ENCODE peak calls at places on chromosomes 6 and 20, in eight cellular contexts. Y is choroid plexus epithelial cell, M is BE2C, K is fibroblast of mammary gland, D is astrocyte, U is AG10803, J is IMR-90, F is AG04450. G is an unnamed sample.

GRCh38 chr20:24763386-24764026 is 185.6 kb upstream of the CST7 start:
- DNase-seq in J (no peak), F (no peak), U (no peak), Y (no peak), D (no peak), M (no peak), K (no peak), G (no peak)

GRCh38 chr6:37202788-37203491 is 33.0 kb downstream of the PIM1 start:
- DNase-seq in D (no peak), U (no peak), M (no peak), F (no peak), J (no peak), Y (no peak), K (no peak), G (no peak)

GRCh38 chr6:112443118-112443641 is 96.0 kb downstream of the RFPL4B start:
- DNase-seq in U (peak; percentile 61), F (no peak), K (peak; percentile 30), D (no peak), M (no peak), J (no peak), Y (no peak), G (peak; percentile 66)

GRCh38 chr6:35804996-35805736 is at the start of gene LHFPL5:
- DNase-seq in U (no peak), D (no peak), J (no peak), Y (peak; percentile 26), M (peak; percentile 80), K (no peak), F (no peak), G (peak; percentile 15)

GRCh38 chr6:169962604-169963469 is 211.4 kb downstream of the ERMARD start:
- DNase-seq in F (no peak), Y (no peak), D (no peak), J (no peak), U (no peak), K (no peak), M (no peak), G (no peak)

GRCh38 chr6:163782436-163783003 is 368.0 kb downstream of the QKI start:
- DNase-seq in J (no peak), M (no peak), D (no peak), K (no peak), Y (no peak), F (no peak), U (no peak), G (no peak)

GRCh38 chr20:18638768-18639167 is 50.9 kb downstream of the DTD1 start:
- DNase-seq in M (no peak), Y (peak; percentile 38), K (peak; percentile 13), J (peak; percentile 26), U (peak; percentile 20), D (no peak), F (no peak), G (peak; percentile 7)

GRCh38 chr6:32271427-32271826 is 47.6 kb upstream of the NOTCH4 start:
- DNase-seq in Y (no peak), F (no peak), D (no peak), J (no peak), M (no peak), K (no peak), U (no peak), G (no peak)

GRCh38 chr20:36479938-36480337 is 61.4 kb upstream of the MYL9 start:
- DNase-seq in Y (peak; percentile 42), M (no peak), F (no peak), U (no peak), K (no peak), D (no peak), J (no peak), G (no peak)

GRCh38 chr20:37257993-37258392 is 3.6 kb downstream of the GHRH start:
- DNase-seq in D (no peak), J (no peak), Y (no peak), K (no peak), F (no peak), M (peak; percentile 53), U (no peak), G (no peak)

GRCh38 chr6:72414648-72415047 is 207.2 kb upstream of the KCNQ5 start:
- DNase-seq in K (no peak), U (no peak), M (no peak), D (no peak), Y (no peak), F (no peak), J (no peak), G (no peak)

GRCh38 chr20:1734269-1734858 is 76.8 kb upstream of the SIRPG start:
- DNase-seq in M (no peak), F (no peak), Y (peak; percentile 14), D (no peak), U (peak; percentile 20), K (peak; percentile 40), J (no peak), G (no peak)

GRCh38 chr6:122730775-122731386 is 48.6 kb upstream of the FABP7 start:
- DNase-seq in K (peak; percentile 54), D (no peak), F (no peak), M (no peak), U (peak; percentile 55), Y (peak; percentile 71), J (peak; percentile 54), G (no peak)

GRCh38 chr6:71977860-71978259 is 91.5 kb downstream of the RIMS1 start:
- DNase-seq in K (no peak), F (no peak), U (no peak), M (no peak), J (no peak), D (no peak), Y (peak; percentile 0), G (no peak)

GRCh38 chr6:82875573-82876185 is 190.0 kb downstream of the UBE3D start:
- DNase-seq in U (peak; percentile 61), J (peak; percentile 91), Y (peak; percentile 54), F (peak; percentile 32), K (peak; percentile 91), M (no peak), D (peak; percentile 88), G (peak; percentile 91)

GRCh38 chr6:76702187-76702586 is 629.7 kb upstream of the IMPG1 start:
- DNase-seq in U (peak; percentile 15), Y (no peak), M (no peak), K (peak; percentile 5), D (no peak), F (no peak), J (no peak), G (no peak)

GRCh38 chr6:3247255-3248146 is 11.2 kb upstream of the PSMG4 start:
- DNase-seq in D (peak; percentile 97), Y (peak; percentile 97), J (peak; percentile 97), M (peak; percentile 89), U (peak; percentile 90), K (peak; percentile 82), F (peak; percentile 87), G (peak; percentile 98)

GRCh38 chr6:5214570-5215052 is 46.1 kb downstream of the LYRM4 start:
- DNase-seq in U (peak; percentile 55), K (peak; percentile 37), D (no peak), M (peak; percentile 69), J (peak; percentile 78), Y (peak; percentile 93), F (peak; percentile 54), G (no peak)

GRCh38 chr6:5219292-5219691 is 41.5 kb downstream of the LYRM4 start:
- DNase-seq in F (no peak), K (no peak), U (no peak), D (no peak), Y (no peak), J (no peak), M (no peak), G (no peak)

GRCh38 chr6:5215799-5216198 is 45.0 kb downstream of the LYRM4 start:
- DNase-seq in U (no peak), K (no peak), M (no peak), F (no peak), Y (no peak), D (no peak), J (no peak), G (no peak)

GRCh38 chr6:5215181-5215580 is 45.6 kb downstream of the LYRM4 start:
- DNase-seq in M (no peak), Y (no peak), K (no peak), F (no peak), U (no peak), J (peak; percentile 55), D (peak; percentile 8), G (peak; percentile 31)

GRCh38 chr6:5213851-5214507 is 46.8 kb downstream of the LYRM4 start:
- DNase-seq in Y (peak; percentile 81), M (peak; percentile 23), J (peak; percentile 82), F (peak; percentile 27), D (peak; percentile 18), U (peak; percentile 48), K (peak; percentile 45), G (peak; percentile 63)
- H3K4me3 ChIP-seq in Y (no peak overlapping the region), M (no peak overlapping the region), J (no peak overlapping the region), F (no peak overlapping the region), D (no peak overlapping the region), U (no peak overlapping the region), K (no peak overlapping the region), G (no peak overlapping the region)

GRCh38 chr6:149487316-149487715 is 2.5 kb upstream of the ZC3H12D start:
- DNase-seq in U (no peak), Y (no peak), M (no peak), J (no peak), F (no peak), K (no peak), D (no peak), G (no peak)

GRCh38 chr6:149482542-149483261 is 2.1 kb downstream of the ZC3H12D start:
- DNase-seq in K (no peak), Y (no peak), M (no peak), U (no peak), J (no peak), D (no peak), F (no peak), G (no peak)

GRCh38 chr6:149483302-149483701 is 1.5 kb downstream of the ZC3H12D start:
- DNase-seq in D (no peak), J (no peak), K (no peak), F (no peak), Y (no peak), U (no peak), M (no peak), G (no peak)

GRCh38 chr6:149484733-149485700 is at the start of gene ZC3H12D:
- DNase-seq in J (peak; percentile 33), D (peak; percentile 25), F (no peak), Y (peak; percentile 86), U (peak; percentile 16), K (peak; percentile 37), M (no peak), G (peak; percentile 44)

GRCh38 chr6:149483849-149484635 is 772 bp downstream of the ZC3H12D start:
- DNase-seq in D (no peak), J (no peak), M (no peak), U (no peak), Y (peak; percentile 53), F (no peak), K (no peak), G (no peak)
- H3K4me3 ChIP-seq in D (no peak overlapping the region), J (no peak overlapping the region), M (no peak overlapping the region), U (no peak overlapping the region), Y (no peak overlapping the region), F (no peak overlapping the region), K (no peak overlapping the region), G (no peak overlapping the region)

GRCh38 chr20:31699801-31700728 is 22.6 kb downstream of the BCL2L1 start:
- DNase-seq in Y (no peak), J (no peak), U (no peak), D (no peak), K (no peak), M (no peak), F (no peak), G (no peak)
- H3K4me3 ChIP-seq in Y (no peak overlapping the region), J (no peak overlapping the region), U (no peak overlapping the region), D (no peak overlapping the region), K (no peak overlapping the region), M (no peak overlapping the region), F (no peak overlapping the region), G (no peak overlapping the region)

DNA sequence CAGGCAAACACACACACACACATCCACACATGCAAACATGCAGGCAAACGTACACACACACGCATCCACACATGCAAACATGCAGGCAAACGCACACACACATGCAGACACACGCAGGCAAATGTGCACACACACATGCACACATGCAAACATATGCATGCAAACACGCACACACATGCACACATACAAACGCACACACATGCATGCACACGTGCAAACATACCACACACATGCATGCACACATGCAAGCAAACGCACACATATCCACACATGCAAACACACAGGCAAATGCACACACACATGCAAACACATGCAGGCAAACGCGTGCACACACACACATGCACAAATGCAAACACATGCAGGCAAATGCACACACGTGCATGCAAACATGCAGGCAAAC is 46.9 kb upstream of the RIN2 start:
- DNase-seq in K (no peak), M (no peak), F (no peak), Y (no peak), D (no peak), J (no peak), U (no peak), G (no peak)
- H3K4me3 ChIP-seq in K (no peak overlapping the region), M (no peak overlapping the region), F (no peak overlapping the region), Y (no peak overlapping the region), D (no peak overlapping the region), J (no peak overlapping the region), U (no peak overlapping the region), G (no peak overlapping the region)

G was measured in fibroblast of lung.